ENCODE peak calls at places on chromosomes 6 and 20, in six cellular contexts. One of them, this sample, is unnamed.

GRCh38 chr20:5168582-5169396 is 42.0 kb downstream of the CDS2 start:
- DNase-seq in cardiac fibroblast: peak; percentile 54
- DNase-seq in CD8-positive, alpha-beta T cell: no peak
- DNase-seq in heart left ventricle: peak; percentile 69
- DNase-seq in OCI-LY7: peak; percentile 79
- DNase-seq in brain microvascular endothelial cell: no peak
- DNase-seq in this sample: no peak

GRCh38 chr6:41374618-41375590 is 39.5 kb downstream of the NCR2 start:
- DNase-seq in cardiac fibroblast: no peak
- DNase-seq in CD8-positive, alpha-beta T cell: no peak
- DNase-seq in heart left ventricle: no peak
- DNase-seq in OCI-LY7: no peak
- DNase-seq in brain microvascular endothelial cell: no peak
- DNase-seq in this sample: no peak

GRCh38 chr6:142828030-142828429 is 116.9 kb downstream of the HIVEP2 start:
- DNase-seq in cardiac fibroblast: no peak
- DNase-seq in CD8-positive, alpha-beta T cell: no peak
- DNase-seq in heart left ventricle: no peak
- DNase-seq in OCI-LY7: no peak
- DNase-seq in brain microvascular endothelial cell: no peak
- DNase-seq in this sample: no peak

GRCh38 chr6:26575494-26575939 is 21.2 kb upstream of the ABT1 start:
- DNase-seq in cardiac fibroblast: peak; percentile 33
- DNase-seq in CD8-positive, alpha-beta T cell: no peak
- DNase-seq in heart left ventricle: no peak
- DNase-seq in OCI-LY7: no peak
- DNase-seq in brain microvascular endothelial cell: peak; percentile 74
- DNase-seq in this sample: no peak

GRCh38 chr6:166381733-166382499 is 824 bp downstream of the MPC1 start:
- DNase-seq in cardiac fibroblast: peak; percentile 52
- DNase-seq in CD8-positive, alpha-beta T cell: peak; percentile 68
- DNase-seq in heart left ventricle: peak; percentile 75
- DNase-seq in OCI-LY7: peak; percentile 74
- DNase-seq in brain microvascular endothelial cell: peak; percentile 12
- DNase-seq in this sample: peak; percentile 43

GRCh38 chr20:4507288-4507719 is 214.4 kb upstream of the PRND start:
- DNase-seq in cardiac fibroblast: peak; percentile 51
- DNase-seq in CD8-positive, alpha-beta T cell: no peak
- DNase-seq in heart left ventricle: no peak
- DNase-seq in OCI-LY7: no peak
- DNase-seq in brain microvascular endothelial cell: peak; percentile 52
- DNase-seq in this sample: no peak

GRCh38 chr6:163415620-163416379 is 1.3 kb downstream of the QKI start:
- DNase-seq in cardiac fibroblast: peak; percentile 66
- DNase-seq in CD8-positive, alpha-beta T cell: peak; percentile 25
- DNase-seq in heart left ventricle: peak; percentile 61
- DNase-seq in OCI-LY7: peak; percentile 68
- DNase-seq in brain microvascular endothelial cell: peak; percentile 45
- DNase-seq in this sample: no peak

GRCh38 chr6:148521158-148521557 is 178.5 kb downstream of the SASH1 start:
- DNase-seq in cardiac fibroblast: no peak
- DNase-seq in CD8-positive, alpha-beta T cell: no peak
- DNase-seq in heart left ventricle: no peak
- DNase-seq in OCI-LY7: peak; percentile 18
- DNase-seq in brain microvascular endothelial cell: no peak
- DNase-seq in this sample: no peak

GRCh38 chr6:157045831-157046454 is 268.8 kb downstream of the ARID1B start:
- DNase-seq in cardiac fibroblast: peak; percentile 70
- DNase-seq in CD8-positive, alpha-beta T cell: no peak
- DNase-seq in heart left ventricle: no peak
- DNase-seq in OCI-LY7: no peak
- DNase-seq in brain microvascular endothelial cell: peak; percentile 66
- DNase-seq in this sample: no peak

GRCh38 chr6:109772961-109773431 is 81.9 kb downstream of the FIG4 start:
- DNase-seq in cardiac fibroblast: no peak
- DNase-seq in CD8-positive, alpha-beta T cell: no peak
- DNase-seq in heart left ventricle: peak; percentile 65
- DNase-seq in OCI-LY7: no peak
- DNase-seq in brain microvascular endothelial cell: peak; percentile 50
- DNase-seq in this sample: no peak

GRCh38 chr6:149056777-149057463 is 260.6 kb upstream of the TAB2 start:
- DNase-seq in cardiac fibroblast: no peak
- DNase-seq in CD8-positive, alpha-beta T cell: no peak
- DNase-seq in heart left ventricle: no peak
- DNase-seq in OCI-LY7: no peak
- DNase-seq in brain microvascular endothelial cell: no peak
- DNase-seq in this sample: no peak

GRCh38 chr6:31092769-31093505 is 19.4 kb downstream of the C6orf15 start:
- DNase-seq in cardiac fibroblast: no peak
- DNase-seq in CD8-positive, alpha-beta T cell: peak; percentile 2
- DNase-seq in heart left ventricle: no peak
- DNase-seq in OCI-LY7: no peak
- DNase-seq in brain microvascular endothelial cell: no peak
- DNase-seq in this sample: no peak

GRCh38 chr20:47897461-47897860 is 112.2 kb upstream of the SULF2 start:
- DNase-seq in cardiac fibroblast: no peak
- DNase-seq in CD8-positive, alpha-beta T cell: no peak
- DNase-seq in heart left ventricle: no peak
- DNase-seq in OCI-LY7: no peak
- DNase-seq in brain microvascular endothelial cell: no peak
- DNase-seq in this sample: no peak

GRCh38 chr6:129370268-129370916 is 339.6 kb downstream of the ARHGAP18 start:
- DNase-seq in cardiac fibroblast: peak; percentile 63
- DNase-seq in CD8-positive, alpha-beta T cell: peak; percentile 25
- DNase-seq in heart left ventricle: peak; percentile 20
- DNase-seq in OCI-LY7: peak; percentile 31
- DNase-seq in brain microvascular endothelial cell: peak; percentile 70
- DNase-seq in this sample: peak; percentile 39

GRCh38 chr6:13924949-13925881 is at the start of gene RNF182:
- DNase-seq in cardiac fibroblast: no peak
- DNase-seq in CD8-positive, alpha-beta T cell: no peak
- DNase-seq in heart left ventricle: peak; percentile 27
- DNase-seq in OCI-LY7: no peak
- DNase-seq in brain microvascular endothelial cell: no peak
- DNase-seq in this sample: no peak

GRCh38 chr20:17227669-17228623 is 1.1 kb downstream of the PCSK2 start:
- DNase-seq in cardiac fibroblast: no peak
- DNase-seq in CD8-positive, alpha-beta T cell: no peak
- DNase-seq in heart left ventricle: no peak
- DNase-seq in OCI-LY7: no peak
- DNase-seq in brain microvascular endothelial cell: no peak
- DNase-seq in this sample: peak; percentile 6

GRCh38 chr6:106046116-106046853 is 39.9 kb upstream of the PRDM1 start:
- DNase-seq in cardiac fibroblast: no peak
- DNase-seq in CD8-positive, alpha-beta T cell: no peak
- DNase-seq in heart left ventricle: no peak
- DNase-seq in OCI-LY7: no peak
- DNase-seq in brain microvascular endothelial cell: no peak
- DNase-seq in this sample: no peak

GRCh38 chr20:31862157-31862470 is 8.2 kb downstream of the DUSP15 start:
- DNase-seq in cardiac fibroblast: no peak
- DNase-seq in CD8-positive, alpha-beta T cell: no peak
- DNase-seq in heart left ventricle: no peak
- DNase-seq in OCI-LY7: no peak
- DNase-seq in brain microvascular endothelial cell: no peak
- DNase-seq in this sample: no peak

GRCh38 chr20:43686820-43687219 is 19.9 kb downstream of the MYBL2 start:
- DNase-seq in cardiac fibroblast: no peak
- DNase-seq in CD8-positive, alpha-beta T cell: no peak
- DNase-seq in heart left ventricle: no peak
- DNase-seq in OCI-LY7: no peak
- DNase-seq in brain microvascular endothelial cell: no peak
- DNase-seq in this sample: no peak

GRCh38 chr6:38508894-38509293 is 130.8 kb downstream of the BTBD9 start:
- DNase-seq in cardiac fibroblast: peak; percentile 39
- DNase-seq in CD8-positive, alpha-beta T cell: no peak
- DNase-seq in heart left ventricle: no peak
- DNase-seq in OCI-LY7: no peak
- DNase-seq in brain microvascular endothelial cell: peak; percentile 23
- DNase-seq in this sample: no peak

GRCh38 chr20:3658708-3659491 is 4.3 kb downstream of the GFRA4 start:
- DNase-seq in cardiac fibroblast: no peak
- DNase-seq in CD8-positive, alpha-beta T cell: no peak
- DNase-seq in heart left ventricle: no peak
- DNase-seq in OCI-LY7: peak; percentile 34
- DNase-seq in brain microvascular endothelial cell: no peak
- DNase-seq in this sample: no peak

GRCh38 chr6:48369100-48369499 is 258.1 kb upstream of the PTCHD4 start:
- DNase-seq in cardiac fibroblast: no peak
- DNase-seq in CD8-positive, alpha-beta T cell: no peak
- DNase-seq in heart left ventricle: no peak
- DNase-seq in OCI-LY7: no peak
- DNase-seq in brain microvascular endothelial cell: no peak
- DNase-seq in this sample: no peak

GRCh38 chr6:104736545-104736944 is 123.2 kb downstream of the HACE1 start:
- DNase-seq in cardiac fibroblast: no peak
- DNase-seq in CD8-positive, alpha-beta T cell: no peak
- DNase-seq in heart left ventricle: no peak
- DNase-seq in OCI-LY7: no peak
- DNase-seq in brain microvascular endothelial cell: no peak
- DNase-seq in this sample: no peak

GRCh38 chr6:134724653-134725340 is 225.1 kb downstream of the ALDH8A1 start:
- DNase-seq in cardiac fibroblast: no peak
- DNase-seq in CD8-positive, alpha-beta T cell: no peak
- DNase-seq in heart left ventricle: peak; percentile 46
- DNase-seq in OCI-LY7: no peak
- DNase-seq in brain microvascular endothelial cell: peak; percentile 66
- DNase-seq in this sample: no peak

DNA sequence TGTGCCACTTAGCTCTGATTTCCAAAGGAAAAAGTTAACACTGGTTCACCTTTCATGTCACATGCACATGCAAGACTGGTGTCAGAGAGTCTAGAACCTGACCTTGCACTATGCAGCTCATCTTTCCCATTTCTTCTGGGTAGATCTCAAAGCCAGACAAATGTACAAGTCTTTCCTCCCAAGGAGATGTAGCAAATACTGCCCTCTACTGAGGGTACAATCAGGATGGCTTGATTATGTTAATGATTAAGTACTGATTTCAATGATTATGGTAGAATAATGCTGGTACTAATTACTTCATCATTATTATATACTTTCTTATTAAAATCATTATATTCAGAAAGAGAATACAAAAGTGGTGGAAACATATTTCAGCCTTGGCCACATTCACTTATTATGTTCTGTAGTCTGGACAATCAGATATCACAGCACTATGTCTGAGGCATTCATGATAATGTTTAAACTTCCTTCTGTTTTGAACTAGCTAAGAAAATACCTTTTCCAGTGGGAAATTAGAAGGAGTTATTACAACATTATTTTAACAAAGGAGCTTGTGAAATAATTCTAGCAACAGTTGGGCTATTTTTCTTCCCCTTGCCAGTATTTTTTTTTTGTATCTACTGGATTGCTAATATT is 68.5 kb upstream of the FOXO3 start:
- DNase-seq in cardiac fibroblast: peak; percentile 65
- DNase-seq in CD8-positive, alpha-beta T cell: no peak
- DNase-seq in heart left ventricle: no peak
- DNase-seq in OCI-LY7: peak; percentile 49
- DNase-seq in brain microvascular endothelial cell: peak; percentile 33
- DNase-seq in this sample: no peak
- TF ChIP-seq CTCF in cardiac fibroblast: peak; percentile 66
- TF ChIP-seq CTCF in CD8-positive, alpha-beta T cell: peak; percentile 48
- TF ChIP-seq CTCF in heart left ventricle: peak; percentile 74
- TF ChIP-seq CTCF in OCI-LY7: peak; percentile 93
- TF ChIP-seq CTCF in brain microvascular endothelial cell: peak; percentile 69
- TF ChIP-seq CTCF in this sample: peak; percentile 72

DNA sequence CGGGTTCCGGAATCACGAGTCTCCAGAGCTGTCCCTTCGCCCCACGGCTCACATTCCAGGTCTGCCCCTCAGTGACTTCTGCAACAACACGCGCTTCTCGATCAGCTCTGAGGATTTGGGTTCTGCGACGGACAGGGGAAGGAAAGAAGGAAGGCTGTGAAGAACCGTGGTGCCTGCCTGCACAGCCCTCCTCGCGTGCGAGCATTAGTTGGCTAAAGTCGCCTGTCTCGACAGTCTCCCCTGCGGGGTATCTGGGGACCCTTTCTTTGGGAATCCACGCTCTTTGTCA is 23.1 kb downstream of the VPS52 start:
- DNase-seq in cardiac fibroblast: peak; percentile 64
- DNase-seq in CD8-positive, alpha-beta T cell: no peak
- DNase-seq in heart left ventricle: no peak
- DNase-seq in OCI-LY7: no peak
- DNase-seq in brain microvascular endothelial cell: no peak
- DNase-seq in this sample: no peak
- TF ChIP-seq CTCF in cardiac fibroblast: no peak
- TF ChIP-seq CTCF in CD8-positive, alpha-beta T cell: no peak
- TF ChIP-seq CTCF in heart left ventricle: no peak
- TF ChIP-seq CTCF in OCI-LY7: peak; percentile 57
- TF ChIP-seq CTCF in brain microvascular endothelial cell: no peak
- TF ChIP-seq CTCF in this sample: peak; percentile 42

GRCh38 chr6:2599817-2600216 is 150.9 kb downstream of the MYLK4 start:
- DNase-seq in cardiac fibroblast: no peak
- DNase-seq in CD8-positive, alpha-beta T cell: no peak
- DNase-seq in heart left ventricle: no peak
- DNase-seq in OCI-LY7: no peak
- DNase-seq in brain microvascular endothelial cell: no peak
- DNase-seq in this sample: no peak

GRCh38 chr6:2594868-2595267 is 155.9 kb downstream of the MYLK4 start:
- DNase-seq in cardiac fibroblast: no peak
- DNase-seq in CD8-positive, alpha-beta T cell: no peak
- DNase-seq in heart left ventricle: no peak
- DNase-seq in OCI-LY7: no peak
- DNase-seq in brain microvascular endothelial cell: no peak
- DNase-seq in this sample: no peak

GRCh38 chr6:2593167-2593566 is 157.6 kb downstream of the MYLK4 start:
- DNase-seq in cardiac fibroblast: no peak
- DNase-seq in CD8-positive, alpha-beta T cell: no peak
- DNase-seq in heart left ventricle: no peak
- DNase-seq in OCI-LY7: no peak
- DNase-seq in brain microvascular endothelial cell: no peak
- DNase-seq in this sample: no peak

GRCh38 chr6:2598867-2599266 is 151.9 kb downstream of the MYLK4 start:
- DNase-seq in cardiac fibroblast: no peak
- DNase-seq in CD8-positive, alpha-beta T cell: no peak
- DNase-seq in heart left ventricle: no peak
- DNase-seq in OCI-LY7: no peak
- DNase-seq in brain microvascular endothelial cell: no peak
- DNase-seq in this sample: no peak

DNA sequence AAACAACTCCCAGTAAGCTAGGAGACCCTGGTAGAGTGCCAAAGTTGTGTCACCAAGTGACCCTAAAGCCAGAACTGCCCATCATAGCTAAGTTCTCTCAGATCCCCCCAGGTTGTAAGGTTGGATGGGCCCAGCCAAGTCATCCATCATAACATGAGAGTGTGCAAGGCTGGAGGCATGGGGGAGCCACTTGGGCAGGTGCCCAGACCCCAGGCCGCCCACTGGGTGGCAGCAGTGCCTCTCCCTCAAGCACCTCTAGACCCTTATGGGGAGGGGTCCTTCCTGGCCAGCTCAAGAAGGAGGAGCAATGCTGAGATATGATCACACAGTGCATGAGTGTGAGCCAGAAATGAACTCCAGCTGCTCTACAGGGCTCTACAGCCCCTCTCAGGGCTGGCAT is 154.5 kb downstream of the MYLK4 start:
- DNase-seq in cardiac fibroblast: no peak
- DNase-seq in CD8-positive, alpha-beta T cell: no peak
- DNase-seq in heart left ventricle: no peak
- DNase-seq in OCI-LY7: peak; percentile 11
- DNase-seq in brain microvascular endothelial cell: no peak
- DNase-seq in this sample: no peak
- TF ChIP-seq CTCF in cardiac fibroblast: no peak
- TF ChIP-seq CTCF in CD8-positive, alpha-beta T cell: no peak
- TF ChIP-seq CTCF in heart left ventricle: peak; percentile 21
- TF ChIP-seq CTCF in OCI-LY7: peak; percentile 69
- TF ChIP-seq CTCF in brain microvascular endothelial cell: peak; percentile 56
- TF ChIP-seq CTCF in this sample: peak; percentile 16

GRCh38 chr6:15417811-15418210 is 171.9 kb downstream of the JARID2 start:
- DNase-seq in cardiac fibroblast: no peak
- DNase-seq in CD8-positive, alpha-beta T cell: no peak
- DNase-seq in heart left ventricle: no peak
- DNase-seq in OCI-LY7: no peak
- DNase-seq in brain microvascular endothelial cell: peak; percentile 58
- DNase-seq in this sample: no peak
- TF ChIP-seq CTCF in cardiac fibroblast: no peak
- TF ChIP-seq CTCF in CD8-positive, alpha-beta T cell: no peak
- TF ChIP-seq CTCF in heart left ventricle: no peak
- TF ChIP-seq CTCF in OCI-LY7: no peak
- TF ChIP-seq CTCF in brain microvascular endothelial cell: no peak
- TF ChIP-seq CTCF in this sample: no peak